ENCODE peak calls at places on chromosomes 3 and 15, in seven cellular contexts. L is mesendoderm, I is neuronal stem cell, N is trophoblast cell, A is IMR-90, S is mesenchymal stem cell, Q is H1. M is an unnamed sample.

GRCh38 chr15:45187894-45188830 is at the start of gene SHF:
- DNase-seq in L (peak; percentile 66), I (peak; percentile 71), N (peak; percentile 38), A (peak; percentile 45), S (peak; percentile 43), Q (no peak), M (peak; percentile 80)

GRCh38 chr3:131883086-131883485 is 151.7 kb downstream of the CPNE4 start:
- DNase-seq in L (no peak), I (no peak), N (no peak), A (no peak), S (no peak), Q (no peak), M (no peak)

GRCh38 chr3:85005947-85006346 is 47.2 kb downstream of the CADM2 start:
- DNase-seq in L (no peak), I (no peak), N (peak; percentile 5), A (no peak), S (no peak), Q (no peak), M (no peak)

GRCh38 chr15:21267686-21268395 is 172.5 kb downstream of the POTEB3 start:
- DNase-seq in L (no peak), I (no peak), N (peak; percentile 85), A (no peak), S (no peak), Q (no peak), M (no peak)

GRCh38 chr3:126781889-126782491 is 78.0 kb downstream of the CHCHD6 start:
- DNase-seq in L (no peak), I (no peak), N (no peak), A (peak; percentile 86), S (peak; percentile 48), Q (no peak), M (no peak)

GRCh38 chr3:48536787-48537186 is 19.8 kb downstream of the PFKFB4 start:
- DNase-seq in L (no peak), I (no peak), N (no peak), A (no peak), S (no peak), Q (no peak), M (no peak)

GRCh38 chr3:158532099-158532734 is 38.8 kb upstream of the MLF1 start:
- DNase-seq in L (peak; percentile 39), I (peak; percentile 5), N (peak; percentile 49), A (peak; percentile 70), S (peak; percentile 69), Q (no peak), M (no peak)

GRCh38 chr15:70362350-70362749 is 264.6 kb upstream of the TLE3 start:
- DNase-seq in L (no peak), I (no peak), N (no peak), A (no peak), S (no peak), Q (no peak), M (peak; percentile 25)

GRCh38 chr3:73018298-73018697 is 21.7 kb downstream of the PPP4R2 start:
- DNase-seq in L (no peak), I (no peak), N (no peak), A (no peak), S (no peak), Q (no peak), M (no peak)

GRCh38 chr15:57031605-57032004 is 113.2 kb downstream of the TCF12 start:
- DNase-seq in L (peak; percentile 84), I (no peak), N (no peak), A (peak; percentile 76), S (peak; percentile 69), Q (no peak), M (no peak)

GRCh38 chr3:98657429-98657828 is 64.0 kb upstream of the CPOX start:
- DNase-seq in L (peak; percentile 50), I (peak; percentile 9), N (peak; percentile 83), A (no peak), S (no peak), Q (peak; percentile 21), M (peak; percentile 78)

GRCh38 chr3:160061525-160061924 is 72.9 kb downstream of the IL12A start:
- DNase-seq in L (no peak), I (no peak), N (no peak), A (no peak), S (no peak), Q (no peak), M (no peak)

GRCh38 chr15:53918180-53919079 is 59.8 kb upstream of the UNC13C start:
- DNase-seq in L (peak; percentile 62), I (no peak), N (no peak), A (no peak), S (no peak), Q (no peak), M (no peak)

GRCh38 chr3:148970311-148970710 is 21.0 kb upstream of the GYG1 start:
- DNase-seq in L (no peak), I (no peak), N (no peak), A (no peak), S (no peak), Q (no peak), M (no peak)

GRCh38 chr15:59611277-59612260 is at the start of gene GCNT3:
- DNase-seq in L (peak; percentile 39), I (no peak), N (no peak), A (peak; percentile 12), S (peak; percentile 18), Q (no peak), M (no peak)

GRCh38 chr3:31671976-31672375 is 139.3 kb downstream of the STT3B start:
- DNase-seq in L (no peak), I (no peak), N (no peak), A (peak; percentile 55), S (no peak), Q (no peak), M (no peak)

GRCh38 chr3:138774529-138775253 is 60.0 kb downstream of the PIK3CB start:
- DNase-seq in L (peak; percentile 7), I (no peak), N (peak; percentile 97), A (peak; percentile 100), S (peak; percentile 98), Q (no peak), M (no peak)

GRCh38 chr15:49247556-49248102 is 77.6 kb downstream of the GALK2 start:
- DNase-seq in L (no peak), I (no peak), N (no peak), A (peak; percentile 50), S (no peak), Q (no peak), M (no peak)

GRCh38 chr15:61038387-61038786 is 190.7 kb downstream of the RORA start:
- DNase-seq in L (no peak), I (no peak), N (no peak), A (peak; percentile 44), S (peak; percentile 9), Q (no peak), M (no peak)

DNA sequence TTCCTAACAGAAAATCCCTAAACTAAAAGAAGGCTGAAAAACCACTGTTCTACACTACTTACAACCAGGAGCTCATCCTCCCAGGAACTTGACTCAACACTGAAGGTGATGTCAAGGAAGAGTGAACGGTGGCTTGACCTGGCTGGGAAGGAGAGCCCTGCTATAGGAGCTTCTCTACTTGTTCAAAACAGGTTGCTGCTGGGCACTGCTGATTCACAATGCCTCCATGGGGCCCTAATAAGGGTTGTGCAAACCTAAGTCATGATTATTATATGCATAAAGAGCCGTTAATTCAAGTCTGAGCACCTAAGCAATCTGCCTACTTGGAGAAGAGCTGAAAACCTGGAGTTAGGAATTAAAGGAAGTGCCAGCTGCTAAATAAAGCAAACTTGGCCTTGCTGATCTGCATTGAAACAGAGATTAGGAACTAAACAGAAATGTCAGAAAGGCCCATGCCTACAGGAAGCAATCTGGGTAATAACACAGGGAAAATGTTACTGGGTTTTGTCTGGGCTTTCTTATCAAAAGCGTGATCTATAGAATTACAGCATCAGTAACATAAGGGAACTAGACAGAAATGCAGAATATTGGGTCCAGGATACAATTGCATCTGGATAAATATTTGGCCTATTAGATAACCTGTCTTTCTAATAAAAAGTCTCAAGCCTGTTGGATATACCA is 243.2 kb downstream of the NEK10 start:
- DNase-seq in L (no peak), I (no peak), N (no peak), A (no peak), S (no peak), Q (no peak), M (no peak)
- H2BK120ac ChIP-seq in L (no peak overlapping the region), I (no peak overlapping the region), N (no peak overlapping the region), A (no peak overlapping the region), S (no peak overlapping the region), Q (no peak overlapping the region), M (no peak overlapping the region)

GRCh38 chr15:74906193-74906449 is 530 bp downstream of the FAM219B start:
- DNase-seq in L (no peak), I (no peak), N (peak; percentile 61), A (no peak), S (peak; percentile 55), Q (no peak), M (peak; percentile 40)

GRCh38 chr15:74904190-74904805 is 2.4 kb downstream of the FAM219B start:
- DNase-seq in L (no peak), I (no peak), N (no peak), A (no peak), S (no peak), Q (no peak), M (no peak)

GRCh38 chr15:74907277-74907870 is 723 bp upstream of the FAM219B start:
- DNase-seq in L (peak; percentile 34), I (no peak), N (no peak), A (no peak), S (no peak), Q (no peak), M (no peak)

GRCh38 chr15:74906450-74907276 is at the start of gene FAM219B:
- DNase-seq in L (peak; percentile 91), I (peak; percentile 84), N (peak; percentile 96), A (peak; percentile 83), S (peak; percentile 91), Q (no peak), M (peak; percentile 88)

GRCh38 chr15:74908635-74909034 is 2.0 kb upstream of the FAM219B start:
- DNase-seq in L (no peak), I (no peak), N (no peak), A (no peak), S (no peak), Q (no peak), M (no peak)
- H2BK120ac ChIP-seq in L (no peak overlapping the region), I (no peak overlapping the region), N (no peak overlapping the region), A (no peak overlapping the region), S (no peak overlapping the region), Q (no peak overlapping the region), M (no peak overlapping the region)

GRCh38 chr3:25635038-25635437 is 29.7 kb downstream of the TOP2B start:
- DNase-seq in L (no peak), I (no peak), N (no peak), A (no peak), S (no peak), Q (no peak), M (no peak)

GRCh38 chr3:25633919-25634318 is 30.8 kb downstream of the TOP2B start:
- DNase-seq in L (no peak), I (no peak), N (no peak), A (no peak), S (no peak), Q (no peak), M (no peak)

DNA sequence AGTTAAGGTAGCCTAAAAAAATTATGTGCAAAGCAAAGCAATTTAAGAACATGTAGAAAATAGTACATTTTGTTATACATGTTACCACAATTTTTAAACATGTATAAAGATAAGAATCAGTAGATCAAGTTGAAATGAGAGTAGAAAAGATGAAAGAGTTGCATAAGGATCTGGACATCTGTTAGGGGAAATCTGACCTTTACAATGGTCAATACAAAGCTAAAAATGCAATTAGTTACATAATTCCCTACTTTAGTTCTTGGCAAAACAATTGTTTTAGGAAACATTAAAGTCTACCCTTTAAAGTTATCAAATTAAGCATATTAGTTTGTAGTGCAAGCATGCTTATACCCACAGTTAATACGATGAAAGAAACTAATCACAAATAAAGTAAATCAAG is 32.7 kb downstream of the TOP2B start:
- DNase-seq in L (no peak), I (no peak), N (no peak), A (no peak), S (no peak), Q (no peak), M (no peak)
- H2BK120ac ChIP-seq in L (no peak overlapping the region), I (no peak overlapping the region), N (no peak overlapping the region), A (no peak overlapping the region), S (no peak overlapping the region), Q (no peak overlapping the region), M (no peak overlapping the region)

GRCh38 chr3:13963137-13963886 is 83.4 kb upstream of the WNT7A start:
- DNase-seq in L (no peak), I (no peak), N (peak; percentile 40), A (no peak), S (no peak), Q (no peak), M (no peak)
- H2BK120ac ChIP-seq in L (no peak overlapping the region), I (no peak overlapping the region), N (no peak overlapping the region), A (no peak overlapping the region), S (no peak overlapping the region), Q (no peak overlapping the region), M (no peak overlapping the region)

M was measured in H9.